ENCODE peak calls at places on chromosomes 11 and 22, in four cellular contexts. X is K562, F is H1, Q is SK-N-SH. H is an unnamed sample.

GRCh38 chr11:69825941-69826340 is 6.7 kb upstream of the FGF3 start:
- DNase-seq in X (no peak), F (no peak), Q (no peak), H (no peak)

GRCh38 chr11:58395581-58395980 is 11.1 kb downstream of the OR5B3 start:
- DNase-seq in X (no peak), F (no peak), Q (no peak), H (no peak)

GRCh38 chr22:29022101-29022817 is 39.4 kb downstream of the C22orf31 start:
- DNase-seq in X (no peak), F (no peak), Q (no peak), H (no peak)

GRCh38 chr22:44719586-44720368 is 17.8 kb downstream of the PRR5 start:
- DNase-seq in X (no peak), F (no peak), Q (peak; percentile 78), H (no peak)

GRCh38 chr22:21754523-21755128 is 19.0 kb upstream of the YPEL1 start:
- DNase-seq in X (peak; percentile 100), F (no peak), Q (no peak), H (no peak)

GRCh38 chr22:21977814-21978213 is 4.8 kb downstream of the TOP3B start:
- DNase-seq in X (no peak), F (no peak), Q (no peak), H (no peak)

GRCh38 chr22:35422145-35422544 is 22.2 kb downstream of the MCM5 start:
- DNase-seq in X (no peak), F (no peak), Q (no peak), H (no peak)

GRCh38 chr11:96715208-96715607 is 325.4 kb downstream of the JRKL start:
- DNase-seq in X (no peak), F (no peak), Q (no peak), H (no peak)

GRCh38 chr11:38274031-38274430 is 1676.0 kb upstream of the RAG2 start:
- DNase-seq in X (no peak), F (no peak), Q (no peak), H (no peak)

GRCh38 chr11:115504279-115505158 is at the start of gene CADM1:
- DNase-seq in X (peak; percentile 70), F (peak; percentile 95), Q (peak; percentile 96), H (peak; percentile 97)

GRCh38 chr11:36622431-36623136 is 24.5 kb upstream of the RAG2 start:
- DNase-seq in X (peak; percentile 23), F (no peak), Q (peak; percentile 32), H (no peak)

GRCh38 chr11:44277097-44278090 is 32.5 kb downstream of the ALX4 start:
- DNase-seq in X (no peak), F (no peak), Q (no peak), H (no peak)

GRCh38 chr11:12942157-12942556 is 67.0 kb upstream of the RASSF10 start:
- DNase-seq in X (no peak), F (no peak), Q (no peak), H (no peak)

GRCh38 chr11:119363874-119364590 is 17.5 kb downstream of the USP2 start:
- DNase-seq in X (peak; percentile 92), F (peak; percentile 83), Q (peak; percentile 97), H (peak; percentile 68)

GRCh38 chr11:20077973-20078372 is 82.3 kb downstream of the DBX1 start:
- DNase-seq in X (no peak), F (no peak), Q (no peak), H (no peak)

GRCh38 chr22:37137903-37138665 is 11.6 kb downstream of the IL2RB start:
- DNase-seq in X (no peak), F (no peak), Q (no peak), H (no peak)

GRCh38 chr11:64724863-64725535 is 2.0 kb upstream of the NRXN2 start:
- DNase-seq in X (no peak), F (no peak), Q (no peak), H (no peak)

GRCh38 chr11:96384156-96384555 is 5.6 kb downstream of the CCDC82 start:
- DNase-seq in X (no peak), F (no peak), Q (no peak), H (no peak)

GRCh38 chr11:3044004-3044403 is 13.2 kb downstream of the CARS1 start:
- DNase-seq in X (no peak), F (no peak), Q (no peak), H (no peak)

GRCh38 chr22:30344447-30345200 is 12.1 kb downstream of the SF3A1 start:
- DNase-seq in X (no peak), F (no peak), Q (no peak), H (no peak)

GRCh38 chr11:82960779-82961143 is 59.2 kb downstream of the DDIAS start:
- DNase-seq in X (no peak), F (no peak), Q (no peak), H (no peak)

GRCh38 chr22:48893288-48894063 is 934.2 kb downstream of the BRD1 start:
- DNase-seq in X (no peak), F (no peak), Q (no peak), H (no peak)

GRCh38 chr22:39574779-39575551 is 4.4 kb downstream of the CACNA1I start:
- DNase-seq in X (peak; percentile 75), F (no peak), Q (no peak), H (no peak)

GRCh38 chr11:113057038-113057437 is 95.8 kb downstream of the NCAM1 start:
- DNase-seq in X (no peak), F (no peak), Q (no peak), H (no peak)

GRCh38 chr11:11968511-11969280 is 39.7 kb downstream of the DKK3 start:
- DNase-seq in X (no peak), F (no peak), Q (peak; percentile 89), H (no peak)

GRCh38 chr11:209275-210121 is 2.0 kb downstream of the RIC8A start:
- DNase-seq in X (no peak), F (no peak), Q (no peak), H (no peak)

GRCh38 chr22:49458708-49459099 is 369.0 kb downstream of the BRD1 start:
- DNase-seq in X (no peak), F (no peak), Q (no peak), H (no peak)

GRCh38 chr11:68684385-68685356 is at the start of gene GAL:
- DNase-seq in X (peak; percentile 85), F (no peak), Q (peak; percentile 91), H (peak; percentile 45)

GRCh38 chr11:36019722-36020121 is 75.9 kb downstream of the LDLRAD3 start:
- DNase-seq in X (no peak), F (no peak), Q (no peak), H (no peak)

GRCh38 chr22:36808611-36809344 is 8.1 kb downstream of the PVALB start:
- DNase-seq in X (no peak), F (no peak), Q (no peak), H (no peak)

GRCh38 chr22:27150530-27150909 is 493.1 kb downstream of the MIAT start:
- DNase-seq in X (no peak), F (no peak), Q (no peak), H (no peak)

GRCh38 chr11:125300791-125301218 is 136.3 kb downstream of the PKNOX2 start:
- DNase-seq in X (no peak), F (no peak), Q (peak; percentile 61), H (no peak)

GRCh38 chr11:80899381-80899780 is 1458.6 kb upstream of the TENM4 start:
- DNase-seq in X (no peak), F (no peak), Q (no peak), H (no peak)

GRCh38 chr11:94563176-94563847 is 3.9 kb upstream of the PIWIL4 start:
- DNase-seq in X (peak; percentile 41), F (no peak), Q (no peak), H (no peak)

GRCh38 chr11:432501-433100 is 9.2 kb downstream of the ANO9 start:
- DNase-seq in X (no peak), F (no peak), Q (peak; percentile 27), H (no peak)

GRCh38 chr22:23305321-23305910 is 125.1 kb downstream of the BCR start:
- DNase-seq in X (no peak), F (no peak), Q (peak; percentile 48), H (no peak)

GRCh38 chr22:23306926-23307325 is 126.6 kb downstream of the BCR start:
- DNase-seq in X (no peak), F (no peak), Q (no peak), H (no peak)

GRCh38 chr22:23306438-23306921 is 126.2 kb downstream of the BCR start:
- DNase-seq in X (no peak), F (no peak), Q (no peak), H (no peak)

GRCh38 chr22:23302171-23303002 is 122.1 kb downstream of the BCR start:
- DNase-seq in X (peak; percentile 50), F (no peak), Q (no peak), H (no peak)

GRCh38 chr22:23305922-23306374 is 125.6 kb downstream of the BCR start:
- DNase-seq in X (no peak), F (no peak), Q (peak; percentile 75), H (no peak)
- TF ChIP-seq TEAD4 in X (no peak), F (no peak), Q (no peak), H (no peak)

GRCh38 chr11:1967641-1968225 is 20.6 kb downstream of the MRPL23 start:
- DNase-seq in X (no peak), F (no peak), Q (no peak), H (no peak)
- TF ChIP-seq TEAD4 in X (no peak), F (no peak), Q (no peak), H (no peak)

DNA sequence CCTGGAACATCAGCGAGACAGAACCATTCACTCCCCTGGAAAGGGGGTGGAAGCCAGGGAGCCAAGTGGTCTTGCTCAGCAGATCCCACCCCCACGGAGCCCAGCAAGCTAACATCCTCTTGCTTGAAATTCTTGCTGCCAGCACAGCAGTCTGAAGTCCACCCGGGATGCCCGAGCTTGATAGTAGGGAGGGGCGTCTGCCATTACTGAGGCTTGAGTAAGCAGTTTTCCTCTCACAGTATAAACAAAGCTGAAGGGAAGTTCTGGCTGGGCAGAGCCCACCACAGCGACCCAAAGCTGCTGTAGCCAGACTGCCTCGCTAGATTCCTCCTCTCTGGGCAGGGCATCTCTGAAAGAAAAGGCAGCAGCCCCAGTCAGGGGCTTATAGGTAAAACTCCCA is 764.8 kb upstream of the LUZP2 start:
- DNase-seq in X (no peak), F (no peak), Q (no peak), H (no peak)
- TF ChIP-seq TEAD4 in X (no peak), F (no peak), Q (no peak), H (no peak)

DNA sequence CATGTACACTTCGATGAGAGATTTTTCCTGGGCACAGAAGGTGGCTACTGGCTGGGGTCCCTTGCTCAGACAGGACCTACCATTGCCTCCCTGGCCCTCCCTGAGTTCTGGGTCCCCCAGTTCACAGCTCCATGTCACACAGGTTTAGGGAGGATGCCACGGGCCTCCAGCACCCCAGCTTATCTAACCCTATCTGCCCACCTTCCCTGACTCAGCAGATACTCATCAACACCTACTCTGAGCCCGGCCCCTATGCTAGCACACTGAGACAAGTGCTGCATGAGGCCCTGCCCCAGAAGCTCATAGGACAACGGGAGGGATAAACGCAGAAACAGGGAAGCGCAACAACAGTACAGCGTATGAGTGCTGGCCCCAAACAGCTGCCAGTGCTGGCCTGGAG is 9.6 kb downstream of the NAGA start:
- DNase-seq in X (no peak), F (peak; percentile 20), Q (no peak), H (no peak)
- TF ChIP-seq TEAD4 in X (no peak), F (no peak), Q (no peak), H (no peak)

DNA sequence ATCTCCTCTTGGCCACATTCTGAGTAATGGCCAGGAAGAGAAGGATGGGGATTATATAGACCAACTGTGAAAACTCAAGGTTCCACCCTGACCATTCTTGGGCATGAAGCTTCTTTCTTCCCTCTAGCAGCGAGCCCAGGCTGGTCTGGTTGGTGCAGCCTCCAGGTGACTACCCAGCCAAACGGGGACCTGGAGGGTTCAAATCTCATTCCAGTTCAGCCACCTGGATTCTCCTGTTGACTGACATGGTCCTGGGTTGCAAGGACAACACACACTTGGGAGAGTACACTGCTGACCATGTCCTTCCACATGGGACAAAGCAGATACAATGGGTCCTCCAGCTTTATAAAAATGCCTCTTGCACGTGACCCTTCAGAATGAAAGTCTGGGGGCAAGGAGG is 67.0 kb downstream of the SHANK2 start:
- DNase-seq in X (no peak), F (no peak), Q (no peak), H (no peak)
- TF ChIP-seq TEAD4 in X (no peak), F (no peak), Q (no peak), H (no peak)

H was measured in WTC11.